ENCODE peak calls at places on chromosome 15, in ten cellular contexts. L is body of pancreas; W is H9; A is CD4-positive, alpha-beta T cell; K is RWPE2; P is endodermal cell; E is CD8-positive, alpha-beta memory T cell; I is neural progenitor cell; R is CD8-positive, alpha-beta T cell; N is tibial artery. Q is an unnamed sample.

GRCh38 chr15:74132681-74133070 is 2.3 kb downstream of the ISLR2 start:
- DNase-seq in A (no peak), R (no peak), N (no peak), W (peak), P (peak), I (peak), K (no peak), E (no peak), L (no peak), Q (no peak)

GRCh38 chr15:96695426-96695825 is 364.9 kb downstream of the NR2F2 start:
- DNase-seq in R (no peak), P (no peak), I (no peak), W (no peak), L (no peak), K (no peak), N (no peak), A (no peak), E (no peak), Q (no peak)

GRCh38 chr15:100330221-100330620 is 11.6 kb downstream of the ADAMTS17 start:
- DNase-seq in I (no peak), R (no peak), N (no peak), P (peak), K (no peak), E (no peak), A (no peak), L (no peak), W (peak), Q (no peak)

GRCh38 chr15:76391847-76392246 is 55.3 kb downstream of the ISL2 start:
- DNase-seq in R (no peak), K (no peak), A (no peak), L (peak), I (no peak), E (no peak), N (no peak), P (no peak), W (no peak), Q (no peak)

GRCh38 chr15:35290301-35290721 is 205.2 kb upstream of the NANOGP8 start:
- DNase-seq in A (no peak), P (no peak), L (no peak), E (no peak), N (no peak), R (no peak), W (no peak), K (no peak), I (no peak), Q (no peak)

GRCh38 chr15:77846360-77846759 is 213.6 kb upstream of the LINGO1 start:
- DNase-seq in P (no peak), N (no peak), E (no peak), I (no peak), W (no peak), K (no peak), R (no peak), L (no peak), A (no peak), Q (no peak)

GRCh38 chr15:52186651-52187486 is 4.3 kb downstream of the GNB5 start:
- DNase-seq in E (no peak), P (no peak), L (no peak), W (no peak), R (no peak), I (no peak), A (no peak), N (no peak), K (no peak), Q (no peak)

GRCh38 chr15:74548236-74548635 is 7.2 kb downstream of the ARID3B start:
- DNase-seq in L (no peak), K (no peak), I (no peak), N (no peak), E (no peak), R (no peak), A (no peak), P (peak), W (no peak), Q (no peak)

GRCh38 chr15:83581381-83581780 is 72.5 kb upstream of the ADAMTSL3 start:
- DNase-seq in W (no peak), E (no peak), K (no peak), R (no peak), N (no peak), P (no peak), A (no peak), L (no peak), I (no peak), Q (no peak)

GRCh38 chr15:78873796-78874761 is 1.4 kb downstream of the MORF4L1 start:
- DNase-seq in I (peak), K (no peak), W (no peak), P (no peak), R (no peak), A (peak), L (peak), N (no peak), E (peak), Q (no peak)

GRCh38 chr15:42010434-42010833 is 10.4 kb downstream of the PLA2G4E start:
- DNase-seq in R (no peak), N (no peak), I (no peak), P (no peak), A (no peak), L (no peak), E (no peak), W (no peak), K (no peak), Q (no peak)

GRCh38 chr15:101014921-101015841 is 96.0 kb downstream of the LRRK1 start:
- DNase-seq in K (peak), E (peak), W (peak), N (peak), P (peak), A (peak), L (peak), R (peak), I (peak), Q (peak)

GRCh38 chr15:44317423-44317822 is 28.9 kb downstream of the GOLM2 start:
- DNase-seq in P (no peak), W (no peak), R (no peak), A (no peak), E (no peak), L (no peak), K (no peak), I (no peak), N (no peak), Q (no peak)

GRCh38 chr15:88982304-88982945 is 69.2 kb upstream of the MFGE8 start:
- DNase-seq in L (peak), N (peak), I (no peak), A (no peak), E (no peak), W (no peak), K (no peak), P (no peak), R (no peak), Q (no peak)

GRCh38 chr15:100105101-100105500 is 236.7 kb downstream of the ADAMTS17 start:
- DNase-seq in N (no peak), A (no peak), I (no peak), W (no peak), E (no peak), K (peak), L (no peak), R (no peak), P (no peak), Q (no peak)

GRCh38 chr15:101386006-101386405 is 91.0 kb upstream of the SNRPA1 start:
- DNase-seq in R (no peak), E (no peak), P (no peak), A (no peak), N (peak), W (no peak), I (no peak), K (peak), L (no peak), Q (no peak)

GRCh38 chr15:75927601-75928000 is 23.9 kb downstream of the FBXO22 start:
- DNase-seq in K (no peak), I (no peak), W (no peak), A (no peak), L (no peak), E (no peak), P (no peak), R (no peak), N (no peak), Q (no peak)

GRCh38 chr15:56821721-56822425 is 88.6 kb upstream of the ZNF280D start:
- DNase-seq in A (peak), E (peak), W (peak), P (peak), L (peak), N (no peak), I (peak), R (peak), K (no peak), Q (peak)

GRCh38 chr15:95148183-95148582 is 916.8 kb downstream of the MCTP2 start:
- DNase-seq in P (no peak), K (no peak), A (no peak), I (no peak), N (no peak), W (no peak), E (no peak), R (no peak), L (no peak), Q (no peak)

GRCh38 chr15:64859226-64859625 is 17.5 kb downstream of the PLEKHO2 start:
- DNase-seq in L (no peak), A (no peak), R (no peak), P (no peak), K (no peak), E (no peak), W (no peak), I (no peak), N (no peak), Q (no peak)

GRCh38 chr15:40511093-40511471 is 40.3 kb downstream of the CHST14 start:
- DNase-seq in W (no peak), K (no peak), L (peak), E (peak), P (no peak), R (no peak), A (no peak), I (no peak), N (no peak), Q (no peak)

GRCh38 chr15:74191798-74192197 is 10.8 kb downstream of the STRA6 start:
- DNase-seq in A (no peak), R (no peak), W (no peak), K (no peak), E (no peak), P (no peak), L (no peak), N (no peak), I (peak), Q (no peak)

GRCh38 chr15:41020311-41020710 is 67.0 kb downstream of the CHAC1 start:
- DNase-seq in W (no peak), K (no peak), P (no peak), I (no peak), A (no peak), E (no peak), R (no peak), N (no peak), L (no peak), Q (no peak)

GRCh38 chr15:53791616-53792015 is 32.2 kb upstream of the WDR72 start:
- DNase-seq in R (no peak), I (no peak), K (no peak), N (no peak), E (no peak), L (no peak), A (no peak), W (no peak), P (no peak), Q (no peak)

GRCh38 chr15:44775923-44776322 is 39.6 kb downstream of the TRIM69 start:
- DNase-seq in E (no peak), R (no peak), K (no peak), N (no peak), L (no peak), I (no peak), P (no peak), W (no peak), A (no peak), Q (peak)

GRCh38 chr15:39403674-39404117 is 177.2 kb upstream of the THBS1 start:
- DNase-seq in I (no peak), A (no peak), L (no peak), W (no peak), N (no peak), E (no peak), K (no peak), R (no peak), P (no peak), Q (no peak)
- H3K27ac ChIP-seq in I (no peak), A (no peak), L (no peak), W (no peak), N (no peak), E (no peak), K (peak), R (no peak), P (no peak), Q (no peak)

GRCh38 chr15:39191871-39192281 is 389.0 kb upstream of the THBS1 start:
- DNase-seq in L (no peak), N (no peak), I (no peak), P (no peak), W (no peak), R (no peak), E (no peak), K (no peak), A (no peak), Q (no peak)
- H3K27ac ChIP-seq in L (no peak), N (no peak), I (no peak), P (no peak), W (no peak), R (no peak), E (no peak), K (peak), A (no peak), Q (no peak)

GRCh38 chr15:68028137-68028771 is 25.9 kb upstream of the PIAS1 start:
- DNase-seq in K (no peak), P (no peak), R (no peak), I (no peak), N (no peak), A (no peak), W (no peak), L (no peak), E (no peak), Q (no peak)

GRCh38 chr15:68027388-68027787 is 26.7 kb upstream of the PIAS1 start:
- DNase-seq in L (no peak), W (no peak), E (no peak), A (no peak), I (no peak), N (no peak), K (no peak), P (no peak), R (no peak), Q (no peak)

GRCh38 chr15:68028808-68029207 is 25.3 kb upstream of the PIAS1 start:
- DNase-seq in E (no peak), L (no peak), A (no peak), R (no peak), P (no peak), W (no peak), N (no peak), K (no peak), I (no peak), Q (no peak)

GRCh38 chr15:68023307-68024101 is 30.6 kb upstream of the PIAS1 start:
- DNase-seq in I (no peak), N (no peak), K (no peak), E (no peak), A (no peak), P (no peak), L (no peak), W (no peak), R (no peak), Q (no peak)

GRCh38 chr15:68025860-68026424 is 28.2 kb upstream of the PIAS1 start:
- DNase-seq in A (no peak), R (no peak), N (no peak), P (no peak), E (no peak), K (no peak), L (no peak), I (no peak), W (no peak), Q (no peak)
- H3K27ac ChIP-seq in A (no peak), R (no peak), N (no peak), P (no peak), E (no peak), K (no peak), L (no peak), I (no peak), W (no peak), Q (no peak)

DNA sequence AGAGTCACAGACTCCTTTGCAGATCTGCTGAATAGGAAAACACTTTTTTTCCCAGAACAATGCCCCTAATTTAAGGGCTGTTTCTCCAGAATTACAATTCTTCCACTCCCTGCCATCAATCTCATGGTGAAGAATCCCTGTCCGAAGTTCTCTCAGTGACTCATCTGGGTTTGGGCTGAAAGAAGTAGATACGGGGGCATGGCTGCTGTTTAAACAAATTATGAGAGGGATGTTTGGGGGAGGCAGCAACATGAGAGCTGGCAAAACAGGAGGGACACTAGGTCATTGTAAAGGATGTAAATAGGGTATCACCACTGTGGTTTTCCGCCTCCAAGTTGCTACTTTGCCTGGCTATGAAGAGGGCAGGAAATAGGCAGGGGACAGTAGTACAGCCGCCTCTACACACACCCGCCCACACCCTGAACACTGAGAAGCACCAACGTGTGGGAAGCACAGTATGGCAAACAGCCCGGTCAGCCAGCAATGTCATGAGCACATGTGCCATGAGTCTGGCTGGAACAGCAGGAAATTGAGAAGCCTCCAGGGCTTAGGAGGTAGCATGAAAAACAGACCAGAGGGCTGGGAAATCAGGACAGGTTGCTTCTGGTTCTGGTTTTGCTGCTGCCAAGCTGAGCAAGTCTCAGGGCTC is 17.2 kb downstream of the HEXA start:
- DNase-seq in W (no peak), A (no peak), R (no peak), N (no peak), K (no peak), P (no peak), L (peak), I (no peak), E (no peak), Q (no peak)
- H3K27ac ChIP-seq in W (no peak), A (peak), R (no peak), N (no peak), K (peak), P (no peak), L (no peak), I (no peak), E (no peak), Q (peak)

GRCh38 chr15:91966181-91966552 is 112.7 kb downstream of the SLCO3A1 start:
- DNase-seq in L (no peak), R (no peak), W (no peak), P (no peak), E (no peak), N (no peak), A (no peak), I (no peak), K (no peak), Q (no peak)
- H3K27ac ChIP-seq in L (no peak), R (no peak), W (no peak), P (no peak), E (no peak), N (peak), A (no peak), I (no peak), K (peak), Q (peak)

GRCh38 chr15:67769468-67770097 is 55.7 kb upstream of the SKOR1 start:
- DNase-seq in W (no peak), I (no peak), R (no peak), P (no peak), N (no peak), L (no peak), A (no peak), K (no peak), E (no peak), Q (no peak)
- H3K27ac ChIP-seq in W (no peak), I (no peak), R (no peak), P (no peak), N (no peak), L (no peak), A (no peak), K (no peak), E (no peak), Q (no peak)

DNA sequence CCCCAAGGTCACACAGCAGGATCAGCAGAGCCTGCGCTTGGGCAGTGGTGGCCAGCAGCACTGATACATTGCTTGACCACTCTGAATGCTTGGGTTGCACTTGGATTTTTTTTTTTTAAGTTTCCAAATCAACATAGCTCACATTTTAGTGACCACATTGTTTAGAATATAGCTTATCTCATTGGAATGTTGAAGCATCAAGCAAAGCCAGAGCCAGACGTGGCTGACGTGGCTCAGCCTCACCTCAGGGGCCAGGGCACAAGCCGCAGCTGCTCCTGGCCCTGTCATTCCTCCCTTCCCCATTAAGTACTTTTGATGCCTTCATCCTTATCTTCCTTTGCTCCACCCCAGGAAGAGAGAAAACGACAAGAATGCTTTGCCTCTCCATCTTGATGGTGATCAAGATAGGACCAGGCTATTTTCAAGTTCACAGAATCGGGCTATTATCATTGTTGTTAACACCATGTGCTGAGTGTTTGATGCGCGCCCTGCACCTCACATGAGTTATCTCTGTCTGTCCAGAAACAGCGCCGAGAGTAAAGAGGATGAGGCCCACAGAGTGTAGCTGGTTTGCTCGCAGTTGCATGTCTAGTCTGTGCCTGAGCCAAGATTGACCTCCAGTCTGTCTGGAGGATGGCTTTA is 75.8 kb downstream of the AAGAB start:
- DNase-seq in W (no peak), L (no peak), E (no peak), R (no peak), K (peak), A (no peak), P (no peak), I (no peak), N (peak), Q (no peak)
- H3K27ac ChIP-seq in W (no peak), L (no peak), E (no peak), R (no peak), K (peak), A (no peak), P (no peak), I (no peak), N (no peak), Q (no peak)

GRCh38 chr15:32104061-32104980 is 74.0 kb downstream of the CHRNA7 start:
- DNase-seq in W (no peak), L (peak), P (peak), E (no peak), I (no peak), K (no peak), N (no peak), R (no peak), A (no peak), Q (no peak)

GRCh38 chr15:32107477-32108080 is 77.3 kb downstream of the CHRNA7 start:
- DNase-seq in L (no peak), I (no peak), A (no peak), R (no peak), E (no peak), P (peak), N (no peak), K (no peak), W (peak), Q (no peak)

GRCh38 chr15:32112101-32112500 is 81.8 kb downstream of the CHRNA7 start:
- DNase-seq in N (no peak), R (no peak), I (no peak), W (no peak), K (no peak), A (no peak), P (no peak), E (no peak), L (no peak), Q (no peak)

GRCh38 chr15:32105258-32106248 is 75.2 kb downstream of the CHRNA7 start:
- DNase-seq in I (no peak), A (no peak), R (no peak), K (no peak), E (no peak), L (peak), P (peak), W (no peak), N (no peak), Q (no peak)

DNA sequence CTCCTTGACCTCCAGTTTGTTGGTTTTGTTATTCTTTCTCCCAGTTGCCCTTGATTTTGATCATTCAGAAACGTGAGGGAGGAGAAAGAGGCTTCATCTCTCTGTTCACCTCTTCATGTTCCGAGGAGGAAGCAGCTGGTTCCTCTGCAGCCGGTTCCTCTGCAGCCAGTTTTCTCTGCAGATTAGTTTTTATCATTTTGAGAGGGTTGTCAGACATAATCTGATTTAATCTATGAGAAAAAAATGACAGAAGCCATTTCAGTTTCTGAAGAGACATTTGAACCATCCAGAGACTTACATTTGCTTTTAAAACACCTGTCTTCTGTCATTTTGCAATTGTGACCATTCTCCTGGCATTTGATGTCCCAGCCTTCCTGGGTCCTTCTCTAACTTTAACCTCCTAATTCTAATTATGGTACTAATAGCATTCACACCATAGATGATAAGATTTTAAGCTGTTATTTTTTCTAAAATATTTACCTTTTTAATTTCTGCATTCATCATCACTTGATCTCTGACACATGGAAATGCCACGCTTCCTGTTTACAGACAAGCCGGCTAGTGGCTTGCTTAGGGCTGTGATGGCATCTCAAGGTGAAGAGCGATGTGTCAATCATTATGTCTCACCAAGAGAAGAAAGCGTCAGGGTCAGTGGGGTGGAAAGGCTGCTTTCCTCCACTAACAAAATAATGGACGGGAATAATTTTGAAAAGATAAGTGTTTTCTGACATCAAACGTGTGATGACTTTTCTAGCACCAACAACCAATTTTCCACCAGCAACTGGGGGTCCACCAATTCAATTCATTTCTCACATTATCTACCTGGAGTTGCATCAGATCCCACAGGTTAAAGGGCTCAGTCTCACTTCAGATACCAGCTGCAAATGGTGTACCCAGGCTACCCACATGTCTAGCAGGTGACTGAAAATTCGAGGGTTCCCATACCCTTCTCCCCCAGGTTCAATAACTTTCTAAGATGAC is 76.4 kb downstream of the CHRNA7 start:
- DNase-seq in R (no peak), K (no peak), N (no peak), L (no peak), W (no peak), P (peak), A (no peak), I (no peak), E (no peak), Q (no peak)
- H3K27ac ChIP-seq in R (no peak), K (no peak), N (no peak), L (no peak), W (no peak), P (no peak), A (no peak), I (no peak), E (no peak), Q (no peak)